ENCODE peak calls at places on chromosomes 4 and X, in seven cellular contexts. U, C, W, Q, M, O and L are unnamed samples.

GRCh38 chrX:11540532-11541377 is 125.0 kb downstream of the ARHGAP6 start:
- DNase-seq in U (no peak), C (no peak), W (no peak), Q (peak), M (no peak), O (no peak), L (peak)

GRCh38 chrX:20265726-20266681 is 705 bp downstream of the RPS6KA3 start:
- DNase-seq in U (peak), C (peak), W (no peak), Q (peak), M (peak), O (no peak), L (peak)

GRCh38 chr4:24753519-24753918 is 41.9 kb upstream of the SOD3 start:
- DNase-seq in U (no peak), C (no peak), W (peak), Q (no peak), M (peak), O (peak), L (no peak)

GRCh38 chrX:133594156-133594555 is 178.9 kb upstream of the GPC4 start:
- DNase-seq in U (no peak), C (no peak), W (peak), Q (no peak), M (no peak), O (no peak), L (no peak)

GRCh38 chrX:123675154-123675553 is 57.7 kb downstream of the THOC2 start:
- DNase-seq in U (no peak), C (no peak), W (no peak), Q (no peak), M (no peak), O (no peak), L (no peak)

GRCh38 chrX:9847071-9847470 is 60.8 kb downstream of the SHROOM2 start:
- DNase-seq in U (no peak), C (no peak), W (no peak), Q (no peak), M (peak), O (peak), L (no peak)

GRCh38 chr4:109574443-109574850 is 14.4 kb downstream of the MCUB start:
- DNase-seq in U (no peak), C (no peak), W (peak), Q (no peak), M (peak), O (no peak), L (peak)

GRCh38 chr4:155403886-155404285 is 27.1 kb upstream of the MAP9 start:
- DNase-seq in U (peak), C (no peak), W (peak), Q (no peak), M (peak), O (peak), L (no peak)

GRCh38 chrX:107206697-107207065 is 270 bp downstream of the DNAAF6 start:
- DNase-seq in U (no peak), C (no peak), W (no peak), Q (no peak), M (no peak), O (no peak), L (no peak)

GRCh38 chr4:7779194-7779768 is 160.4 kb downstream of the AFAP1 start:
- DNase-seq in U (no peak), C (peak), W (peak), Q (no peak), M (no peak), O (peak), L (no peak)

GRCh38 chr4:153156263-153156662 is 48.0 kb upstream of the TRIM2 start:
- DNase-seq in U (no peak), C (no peak), W (no peak), Q (peak), M (no peak), O (no peak), L (no peak)

GRCh38 chr4:1290165-1290977 is 680 bp downstream of the MAEA start:
- DNase-seq in U (peak), C (peak), W (no peak), Q (no peak), M (peak), O (no peak), L (no peak)

GRCh38 chr4:100359433-100359832 is 158.4 kb downstream of the EMCN start:
- DNase-seq in U (no peak), C (no peak), W (no peak), Q (no peak), M (no peak), O (no peak), L (no peak)

GRCh38 chr4:98150092-98150761 is 7.0 kb upstream of the STPG2 start:
- DNase-seq in U (no peak), C (no peak), W (peak), Q (no peak), M (no peak), O (no peak), L (no peak)

GRCh38 chr4:74618659-74619058 is 173.7 kb downstream of the AREG start:
- DNase-seq in U (no peak), C (no peak), W (peak), Q (no peak), M (peak), O (peak), L (no peak)

GRCh38 chr4:8639777-8640720 is 47.5 kb downstream of the CPZ start:
- DNase-seq in U (no peak), C (peak), W (no peak), Q (no peak), M (no peak), O (no peak), L (no peak)

GRCh38 chrX:19446397-19446796 is 68.9 kb downstream of the MAP3K15 start:
- DNase-seq in U (no peak), C (no peak), W (no peak), Q (no peak), M (no peak), O (no peak), L (no peak)

GRCh38 chr4:145217339-145217738 is 37.0 kb upstream of the OTUD4 start:
- DNase-seq in U (no peak), C (no peak), W (no peak), Q (no peak), M (no peak), O (no peak), L (no peak)

GRCh38 chr4:23945521-23946017 is 55.7 kb upstream of the PPARGC1A start:
- DNase-seq in U (no peak), C (peak), W (peak), Q (no peak), M (no peak), O (peak), L (no peak)

GRCh38 chr4:83535520-83535944 is 376 bp upstream of the GPAT3 start:
- DNase-seq in U (peak), C (peak), W (peak), Q (peak), M (no peak), O (peak), L (peak)

GRCh38 chrX:43317378-43317777 is 338.7 kb upstream of the MAOA start:
- DNase-seq in U (no peak), C (no peak), W (no peak), Q (no peak), M (no peak), O (no peak), L (no peak)

GRCh38 chr4:150583287-150584197 is 1.6 kb downstream of the MAB21L2 start:
- DNase-seq in U (no peak), C (peak), W (no peak), Q (peak), M (no peak), O (peak), L (peak)

GRCh38 chr4:1205641-1206298 is 33.4 kb upstream of the SPON2 start:
- DNase-seq in U (no peak), C (peak), W (no peak), Q (peak), M (no peak), O (no peak), L (peak)

GRCh38 chr4:79237836-79238235 is 88.0 kb downstream of the NAA11 start:
- DNase-seq in U (no peak), C (no peak), W (no peak), Q (no peak), M (no peak), O (no peak), L (no peak)

GRCh38 chr4:66929748-66930147 is 615.6 kb downstream of the CENPC start:
- DNase-seq in U (no peak), C (no peak), W (no peak), Q (no peak), M (no peak), O (no peak), L (no peak)

GRCh38 chr4:57233391-57233790 is 123.2 kb upstream of the IGFBP7 start:
- DNase-seq in U (no peak), C (no peak), W (peak), Q (no peak), M (peak), O (peak), L (no peak)

GRCh38 chrX:66030505-66031317 is 9.2 kb downstream of the VSIG4 start:
- DNase-seq in U (no peak), C (no peak), W (peak), Q (peak), M (peak), O (peak), L (no peak)

GRCh38 chr4:38013461-38014366 is 53.5 kb downstream of the PTTG2 start:
- DNase-seq in U (no peak), C (peak), W (peak), Q (no peak), M (no peak), O (peak), L (peak)

GRCh38 chrX:53813663-53814440 is 127.3 kb upstream of the HUWE1 start:
- DNase-seq in U (no peak), C (no peak), W (no peak), Q (no peak), M (no peak), O (no peak), L (no peak)

GRCh38 chr4:99205104-99205979 is 13.7 kb downstream of the ADH6 start:
- DNase-seq in U (no peak), C (no peak), W (peak), Q (no peak), M (no peak), O (no peak), L (no peak)

GRCh38 chrX:110317820-110318663 is at the start of gene AMMECR1:
- DNase-seq in U (peak), C (peak), W (peak), Q (peak), M (peak), O (peak), L (peak)

GRCh38 chr4:6986067-6986780 is 56.9 kb upstream of the TADA2B start:
- DNase-seq in U (no peak), C (peak), W (peak), Q (peak), M (peak), O (peak), L (peak)

GRCh38 chrX:53440631-53441517 is 6.7 kb upstream of the HSD17B10 start:
- DNase-seq in U (no peak), C (peak), W (peak), Q (peak), M (peak), O (peak), L (peak)

GRCh38 chrX:135434258-135435138 is 12.8 kb downstream of the SMIM10L2A start:
- DNase-seq in U (no peak), C (peak), W (no peak), Q (no peak), M (no peak), O (no peak), L (no peak)

GRCh38 chrX:135432453-135432852 is 10.7 kb downstream of the SMIM10L2A start:
- DNase-seq in U (no peak), C (no peak), W (no peak), Q (no peak), M (no peak), O (no peak), L (no peak)

GRCh38 chrX:135435139-135435922 is 13.6 kb downstream of the SMIM10L2A start:
- DNase-seq in U (no peak), C (no peak), W (no peak), Q (no peak), M (no peak), O (no peak), L (no peak)

GRCh38 chrX:135432881-135433521 is 11.3 kb downstream of the SMIM10L2A start:
- DNase-seq in U (no peak), C (no peak), W (no peak), Q (no peak), M (no peak), O (no peak), L (peak)

DNA sequence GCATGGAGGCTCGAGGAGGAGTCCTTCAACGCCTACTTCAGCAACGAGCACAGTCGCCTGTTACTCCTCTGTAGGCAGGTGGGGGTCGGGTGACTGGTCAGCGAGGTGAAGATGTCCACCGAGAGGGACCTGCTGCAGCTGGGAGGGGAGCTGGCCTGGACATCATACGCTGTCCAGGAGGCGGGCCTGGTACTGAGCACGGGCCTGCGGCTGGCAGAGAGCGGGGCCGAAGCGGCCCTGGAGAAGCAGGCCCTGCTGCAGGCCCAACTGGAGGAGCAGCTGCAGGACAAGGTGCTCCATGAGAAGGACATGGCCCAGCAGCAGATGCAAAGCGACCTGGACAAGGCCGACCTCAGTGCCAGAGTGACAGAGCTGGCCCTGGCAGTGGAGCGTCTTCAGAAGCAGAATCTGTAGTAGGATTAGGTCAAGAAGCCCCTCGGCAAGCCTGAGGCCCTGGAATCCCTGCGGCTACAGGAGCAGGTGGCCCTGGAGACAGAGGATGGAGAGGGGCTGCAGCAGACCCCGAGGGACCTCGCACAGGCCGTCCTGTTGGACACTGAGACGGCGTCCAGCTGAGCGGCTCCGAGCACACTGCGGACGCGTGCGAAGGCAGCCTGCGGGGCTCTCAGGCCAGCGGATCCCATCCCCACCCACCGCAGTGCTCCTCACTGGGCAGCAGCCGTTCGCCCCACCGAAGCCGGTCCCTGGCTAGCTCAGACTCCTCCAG is 11.9 kb downstream of the SMIM10L2A start:
- DNase-seq in U (no peak), C (no peak), W (no peak), Q (no peak), M (no peak), O (no peak), L (no peak)
- H3K4me3 ChIP-seq in U (no peak), C (no peak), W (no peak), Q (no peak), M (no peak), O (no peak), L (no peak)

GRCh38 chr4:127012549-127012948 is 620.2 kb upstream of the INTU start:
- DNase-seq in U (no peak), C (no peak), W (peak), Q (no peak), M (no peak), O (no peak), L (no peak)
- H3K4me3 ChIP-seq in U (no peak), C (no peak), W (no peak), Q (no peak), M (no peak), O (no peak), L (no peak)

GRCh38 chrX:153583433-153583832 is 15.5 kb downstream of the CCNQ start:
- DNase-seq in U (no peak), C (no peak), W (no peak), Q (no peak), M (no peak), O (no peak), L (no peak)
- H3K4me3 ChIP-seq in U (no peak), C (no peak), W (no peak), Q (no peak), M (no peak), O (no peak), L (no peak)

DNA sequence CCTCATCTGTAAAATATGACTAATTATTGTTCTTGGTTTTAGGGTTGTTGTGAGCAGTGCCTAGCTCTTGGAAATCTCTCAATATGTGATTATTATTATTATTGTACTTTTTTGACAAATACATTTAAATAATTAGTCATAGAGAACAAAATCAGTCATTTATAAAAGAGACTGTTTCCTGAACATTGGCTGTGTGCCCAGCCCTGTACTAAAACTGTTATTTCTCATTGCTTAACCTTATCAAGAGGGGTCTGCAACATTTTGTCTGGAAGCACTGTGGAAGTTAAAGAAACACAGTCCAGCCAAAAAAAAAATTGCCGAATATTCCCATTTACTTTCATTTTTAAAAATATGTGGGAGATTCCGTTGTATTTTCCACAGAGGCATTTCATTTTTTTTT is 989.2 kb upstream of the SLIT2 start:
- DNase-seq in U (no peak), C (no peak), W (peak), Q (no peak), M (no peak), O (no peak), L (no peak)
- H3K4me3 ChIP-seq in U (no peak), C (peak), W (no peak), Q (no peak), M (no peak), O (no peak), L (peak)